ENCODE peak calls at places on chromosome 1, in four cellular contexts. D is glutamatergic neuron; O is MM.1S; A is CD4-positive, alpha-beta T cell. R is an unnamed sample.
A peak's percentile ranks its signal among the peaks of the same experiment; 100 is the strongest.

GRCh38 chr1:160161965-160162705 is 10.7 kb downstream of the ATP1A4 start:
- DNase-seq in D (peak; percentile 34), O (no peak), A (no peak), R (peak; percentile 31)

GRCh38 chr1:71610489-71610888 is 529.7 kb upstream of the ZRANB2 start:
- DNase-seq in D (no peak), O (no peak), A (no peak), R (no peak)

GRCh38 chr1:198175418-198176170 is 18.8 kb downstream of the NEK7 start:
- DNase-seq in D (no peak), O (no peak), A (no peak), R (no peak)

GRCh38 chr1:67738401-67738800 is 53.4 kb downstream of the GADD45A start:
- DNase-seq in D (no peak), O (no peak), A (no peak), R (no peak)

GRCh38 chr1:155133799-155134281 is 1.8 kb upstream of the SLC50A1 start:
- DNase-seq in D (no peak), O (no peak), A (no peak), R (no peak)

GRCh38 chr1:244330318-244330625 is 121.4 kb downstream of the ADSS2 start:
- DNase-seq in D (no peak), O (no peak), A (no peak), R (no peak)

GRCh38 chr1:235024045-235024439 is 104.6 kb downstream of the TOMM20 start:
- DNase-seq in D (no peak), O (no peak), A (no peak), R (no peak)

GRCh38 chr1:173213665-173214064 is 6.5 kb upstream of the TNFSF4 start:
- DNase-seq in D (no peak), O (no peak), A (no peak), R (no peak)

GRCh38 chr1:31084782-31085569 is 19.5 kb upstream of the PUM1 start:
- DNase-seq in D (no peak), O (no peak), A (no peak), R (no peak)

GRCh38 chr1:28540651-28541050 is 12.2 kb upstream of the TRNAU1AP start:
- DNase-seq in D (no peak), O (no peak), A (no peak), R (no peak)
- TF ChIP-seq CTCF in D (no peak), O (peak; percentile 6), A (no peak), R (no peak)

DNA sequence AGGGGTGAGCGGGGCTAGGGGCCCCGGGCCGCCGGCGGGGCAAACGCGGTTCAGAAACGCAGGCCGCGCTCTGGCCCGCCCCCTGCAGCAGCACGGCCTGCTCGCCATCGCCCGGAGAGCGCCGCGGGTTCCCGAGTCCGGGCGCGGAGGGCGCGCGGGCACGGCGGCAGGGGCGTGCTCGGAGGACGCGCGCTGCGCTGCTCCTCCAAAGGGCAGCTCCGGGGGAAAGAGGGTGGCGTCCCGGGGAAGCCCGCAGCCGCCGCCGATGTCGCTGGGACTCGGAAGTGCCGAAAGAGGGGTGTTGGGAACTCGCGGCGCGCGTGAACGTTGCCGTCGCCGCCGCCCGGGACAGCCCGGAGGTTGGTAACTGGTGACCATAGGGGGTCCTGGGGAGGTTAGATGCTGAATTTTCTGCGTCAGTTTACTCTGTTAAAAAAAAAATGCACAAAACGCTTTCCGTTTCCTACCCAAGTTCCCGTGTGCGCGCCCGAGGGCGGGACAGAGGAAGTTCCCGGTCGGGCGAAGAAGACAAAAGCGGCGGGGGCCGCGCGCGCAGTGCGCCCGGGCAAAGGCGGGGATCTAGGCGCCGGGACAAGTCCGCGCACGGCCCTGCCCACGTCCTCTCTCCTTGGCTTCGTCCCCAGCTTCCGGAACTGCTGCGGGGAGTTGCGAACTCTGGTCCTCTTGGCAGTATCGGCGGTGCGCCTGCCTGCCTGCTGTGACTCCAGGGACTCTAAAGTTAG is at the start of gene HHAT:
- DNase-seq in D (peak; percentile 63), O (peak; percentile 91), A (peak; percentile 36), R (peak; percentile 80)
- TF ChIP-seq CTCF in D (no peak), O (peak; percentile 4), A (no peak), R (no peak)

GRCh38 chr1:242318140-242318539 is 206.4 kb downstream of the PLD5 start:
- DNase-seq in D (no peak), O (no peak), A (no peak), R (no peak)
- TF ChIP-seq CTCF in D (no peak), O (no peak), A (no peak), R (no peak)

DNA sequence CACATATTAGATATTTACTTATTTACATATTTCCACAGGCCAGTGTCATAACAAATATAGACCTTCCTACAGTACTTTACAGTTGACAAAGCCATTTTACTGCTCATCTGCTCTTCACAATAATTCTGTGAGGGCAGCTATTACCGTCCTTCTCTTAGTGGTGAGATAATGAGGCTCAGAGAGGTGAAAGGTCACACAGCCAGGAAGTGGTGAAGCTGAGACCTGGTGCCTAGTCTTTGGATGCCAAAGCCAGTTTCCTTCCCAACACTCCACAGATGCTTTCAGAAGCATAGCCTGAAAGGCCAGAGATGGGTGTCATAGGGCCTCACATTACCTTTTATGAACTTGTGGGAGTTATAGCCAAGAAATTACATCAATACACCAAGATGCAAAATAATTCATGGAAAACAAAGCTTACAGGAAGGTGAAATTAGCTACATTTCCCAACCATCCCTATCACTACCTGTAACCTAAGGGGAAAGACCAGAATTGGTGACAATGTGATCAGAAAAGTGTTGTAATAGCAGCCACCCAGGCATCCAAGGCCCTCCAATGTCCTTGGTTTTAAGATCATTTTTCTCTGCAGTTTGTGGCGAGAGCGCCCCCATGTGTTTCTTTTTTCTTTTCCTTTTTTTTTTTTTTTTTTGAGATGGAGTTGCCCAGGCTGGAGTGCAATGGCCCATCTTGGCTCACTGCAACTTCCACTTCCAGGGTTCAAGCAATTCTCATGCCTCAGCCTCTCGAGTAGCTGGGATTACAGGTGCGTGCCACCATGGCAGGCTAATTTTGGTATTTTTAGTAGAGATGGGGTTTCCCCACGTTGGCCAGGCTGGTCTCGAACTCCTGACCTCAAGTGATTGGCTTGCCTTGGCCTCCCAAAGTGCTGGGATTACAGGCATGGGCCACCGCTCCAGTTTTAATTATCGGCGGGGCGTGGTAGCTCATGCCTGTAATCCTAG is 26.5 kb upstream of the RPL11 start:
- DNase-seq in D (no peak), O (peak; percentile 56), A (no peak), R (peak; percentile 36)
- TF ChIP-seq CTCF in D (peak; percentile 69), O (peak; percentile 36), A (no peak), R (peak; percentile 60)

DNA sequence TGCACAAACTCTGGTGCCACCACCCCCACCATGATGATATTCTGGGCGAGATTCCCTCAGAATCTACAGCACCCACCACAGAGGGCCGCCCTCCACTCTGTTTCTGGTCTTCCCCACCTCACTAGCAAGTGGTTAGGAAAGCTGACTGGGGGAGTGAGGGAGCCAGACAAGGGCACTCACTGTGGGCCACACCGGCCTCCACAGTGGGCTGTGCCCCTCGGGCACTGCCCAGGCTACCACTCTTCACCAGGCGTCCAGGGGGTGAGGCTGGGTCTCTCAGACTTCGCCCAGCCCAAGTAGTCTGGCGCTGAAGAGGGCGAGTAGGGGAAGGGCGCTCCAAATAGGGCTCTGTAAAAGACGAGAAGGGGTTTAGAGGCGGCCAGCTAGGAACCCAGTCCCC is 11.2 kb upstream of the GATAD2B start:
- DNase-seq in D (no peak), O (no peak), A (no peak), R (no peak)
- TF ChIP-seq CTCF in D (no peak), O (no peak), A (no peak), R (no peak)

GRCh38 chr1:59761440-59761839 is 53.3 kb upstream of the HOOK1 start:
- DNase-seq in D (no peak), O (no peak), A (no peak), R (no peak)
- TF ChIP-seq CTCF in D (no peak), O (no peak), A (no peak), R (no peak)

DNA sequence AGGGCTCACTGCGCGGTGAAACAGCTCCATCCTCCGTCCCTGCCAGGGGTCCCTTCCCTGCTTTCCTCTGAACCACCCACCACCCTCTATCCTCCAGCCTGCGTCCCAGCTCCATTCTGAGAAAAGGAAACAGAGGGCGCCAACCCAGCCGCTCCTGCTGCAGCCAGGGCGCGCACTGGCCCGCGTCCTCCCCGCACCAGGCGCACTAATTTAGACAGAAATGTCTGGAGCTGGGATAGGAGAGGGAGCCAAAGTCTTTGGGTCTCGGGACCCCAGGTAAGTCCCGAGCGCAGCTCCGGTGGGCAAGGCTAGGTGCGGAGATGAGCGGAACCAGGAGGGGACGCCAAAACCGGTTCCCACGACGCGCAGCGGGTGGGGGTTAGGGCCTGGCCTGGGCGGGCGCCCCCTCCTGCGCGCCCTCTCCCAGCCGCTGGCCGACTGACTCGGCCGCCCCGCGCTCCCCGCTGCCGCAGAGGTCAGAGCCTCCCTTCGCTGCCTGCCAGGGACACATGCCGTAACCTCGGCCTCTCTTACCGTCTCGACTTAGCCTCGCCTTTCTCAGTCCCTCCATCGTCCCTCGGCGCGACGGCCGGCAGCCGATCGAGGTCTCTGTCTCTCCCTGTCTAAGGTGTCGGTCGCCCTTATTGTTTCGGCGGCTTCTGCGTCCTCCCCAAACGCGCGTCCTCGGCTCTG is 2.0 kb downstream of the CAMK2N1 start:
- DNase-seq in D (peak; percentile 73), O (no peak), A (no peak), R (peak; percentile 59)
- TF ChIP-seq CTCF in D (no peak), O (no peak), A (no peak), R (no peak)

DNA sequence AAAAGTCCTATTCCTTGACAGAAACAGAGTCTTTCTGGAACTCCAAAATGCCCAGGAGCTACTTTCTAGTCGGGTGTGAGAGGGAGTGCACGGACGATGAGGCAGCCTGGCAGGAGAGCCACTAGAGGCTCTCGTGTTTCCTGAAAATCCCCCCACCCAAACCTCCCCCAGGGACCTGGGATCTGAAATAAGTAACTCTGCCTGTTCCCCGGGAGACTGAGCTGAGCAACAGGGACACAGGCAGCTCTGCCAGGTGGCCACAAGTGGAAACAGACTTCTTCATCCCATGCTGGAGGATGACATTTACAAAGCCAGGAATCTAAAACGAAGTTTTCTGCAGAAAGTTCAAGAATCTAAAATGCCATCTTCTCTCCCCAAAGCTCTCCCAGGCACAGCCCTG is 77.1 kb downstream of the ITPKB start:
- DNase-seq in D (no peak), O (no peak), A (no peak), R (peak; percentile 26)
- TF ChIP-seq CTCF in D (no peak), O (peak; percentile 20), A (no peak), R (no peak)

GRCh38 chr1:111517464-111518225 is 14.2 kb upstream of the ADORA3 start:
- DNase-seq in D (no peak), O (peak; percentile 63), A (no peak), R (no peak)

GRCh38 chr1:111515291-111516007 is 12.0 kb upstream of the ADORA3 start:
- DNase-seq in D (peak; percentile 26), O (no peak), A (no peak), R (no peak)

GRCh38 chr1:111513410-111514020 is 10.1 kb upstream of the ADORA3 start:
- DNase-seq in D (no peak), O (no peak), A (no peak), R (no peak)

GRCh38 chr1:111512132-111512874 is 8.9 kb upstream of the ADORA3 start:
- DNase-seq in D (no peak), O (no peak), A (no peak), R (no peak)

DNA sequence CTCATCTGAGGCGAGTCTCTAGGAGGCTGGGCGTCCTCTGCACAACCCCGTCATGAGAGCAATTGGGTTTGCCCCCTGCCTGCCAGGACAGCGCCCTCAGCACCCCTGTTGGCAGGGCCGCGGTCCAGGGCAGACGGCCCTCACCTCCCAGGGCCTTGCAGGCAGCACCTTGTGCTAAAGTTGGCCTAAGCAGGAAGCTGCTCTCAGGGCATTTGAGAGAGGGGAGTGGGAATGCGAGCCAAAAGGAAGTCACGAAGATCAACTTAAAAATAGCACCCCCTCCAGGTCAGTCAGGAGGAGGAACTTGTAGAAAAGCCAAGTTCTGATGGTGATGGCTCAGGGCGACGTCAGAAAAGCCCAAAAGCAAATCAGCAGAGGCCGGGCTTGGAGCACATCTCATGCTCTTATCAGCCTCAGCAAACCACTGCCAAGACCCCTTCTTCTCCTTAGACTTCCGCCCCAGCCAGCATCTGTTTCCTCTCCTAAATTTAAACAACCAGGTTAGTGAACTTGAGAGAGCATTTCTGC is 12.6 kb upstream of the ADORA3 start:
- DNase-seq in D (no peak), O (no peak), A (no peak), R (no peak)
- TF ChIP-seq CTCF in D (peak; percentile 33), O (no peak), A (peak; percentile 50), R (no peak)

GRCh38 chr1:104156804-104157203 is 407.1 kb downstream of the AMY1C start:
- DNase-seq in D (no peak), O (no peak), A (no peak), R (no peak)
- TF ChIP-seq CTCF in D (no peak), O (no peak), A (no peak), R (no peak)

R was measured in nephron progenitor cell.